ENCODE peak calls at places on chromosomes 4 and X, in nine cellular contexts. One of them, this sample, is unnamed.

GRCh38 chr4:41935652-41936021 is 408 bp downstream of the TMEM33 start:
- DNase-seq in IMR-90: peak; percentile 10
- DNase-seq in fibroblast of the aortic adventitia: no peak
- DNase-seq in neural progenitor cell: no peak
- DNase-seq in neural crest cell: no peak
- DNase-seq in gastrocnemius medialis: no peak
- DNase-seq in adrenal gland: peak; percentile 36
- DNase-seq in glutamatergic neuron: no peak
- DNase-seq in OCI-LY7: peak; percentile 28
- DNase-seq in this sample: no peak

GRCh38 chr4:156615066-156615514 is 356.5 kb downstream of the PDGFC start:
- DNase-seq in neural crest cell: no peak
- DNase-seq in glutamatergic neuron: no peak
- DNase-seq in adrenal gland: no peak
- DNase-seq in neural progenitor cell: no peak
- DNase-seq in gastrocnemius medialis: no peak
- DNase-seq in OCI-LY7: no peak
- DNase-seq in IMR-90: peak; percentile 92
- DNase-seq in fibroblast of the aortic adventitia: peak; percentile 95
- DNase-seq in this sample: no peak

GRCh38 chr4:82031386-82031785 is 342.4 kb downstream of the HNRNPD start:
- DNase-seq in IMR-90: no peak
- DNase-seq in fibroblast of the aortic adventitia: no peak
- DNase-seq in neural crest cell: no peak
- DNase-seq in adrenal gland: no peak
- DNase-seq in gastrocnemius medialis: no peak
- DNase-seq in neural progenitor cell: no peak
- DNase-seq in glutamatergic neuron: peak; percentile 25
- DNase-seq in OCI-LY7: no peak
- DNase-seq in this sample: no peak

GRCh38 chrX:9355739-9356138 is 109.1 kb upstream of the TBL1X start:
- DNase-seq in adrenal gland: no peak
- DNase-seq in neural progenitor cell: no peak
- DNase-seq in IMR-90: no peak
- DNase-seq in fibroblast of the aortic adventitia: no peak
- DNase-seq in neural crest cell: no peak
- DNase-seq in OCI-LY7: no peak
- DNase-seq in glutamatergic neuron: no peak
- DNase-seq in gastrocnemius medialis: no peak
- DNase-seq in this sample: no peak

GRCh38 chr4:165721815-165722214 is 151.2 kb upstream of the TLL1 start:
- DNase-seq in IMR-90: no peak
- DNase-seq in fibroblast of the aortic adventitia: no peak
- DNase-seq in adrenal gland: no peak
- DNase-seq in glutamatergic neuron: no peak
- DNase-seq in gastrocnemius medialis: no peak
- DNase-seq in OCI-LY7: no peak
- DNase-seq in neural progenitor cell: no peak
- DNase-seq in neural crest cell: no peak
- DNase-seq in this sample: no peak

GRCh38 chrX:72280210-72280882 is 3.3 kb upstream of the RPS4X start:
- DNase-seq in neural crest cell: no peak
- DNase-seq in glutamatergic neuron: no peak
- DNase-seq in OCI-LY7: no peak
- DNase-seq in fibroblast of the aortic adventitia: no peak
- DNase-seq in IMR-90: peak; percentile 38
- DNase-seq in gastrocnemius medialis: no peak
- DNase-seq in adrenal gland: no peak
- DNase-seq in neural progenitor cell: no peak
- DNase-seq in this sample: no peak

GRCh38 chr4:112731715-112732114 is 94.8 kb downstream of the LARP7 start:
- DNase-seq in adrenal gland: no peak
- DNase-seq in OCI-LY7: no peak
- DNase-seq in fibroblast of the aortic adventitia: no peak
- DNase-seq in neural crest cell: no peak
- DNase-seq in neural progenitor cell: no peak
- DNase-seq in glutamatergic neuron: no peak
- DNase-seq in gastrocnemius medialis: no peak
- DNase-seq in IMR-90: no peak
- DNase-seq in this sample: no peak

GRCh38 chrX:131397891-131398290 is 108.8 kb upstream of the IGSF1 start:
- DNase-seq in fibroblast of the aortic adventitia: no peak
- DNase-seq in OCI-LY7: peak; percentile 32
- DNase-seq in neural crest cell: no peak
- DNase-seq in adrenal gland: no peak
- DNase-seq in gastrocnemius medialis: no peak
- DNase-seq in glutamatergic neuron: no peak
- DNase-seq in neural progenitor cell: no peak
- DNase-seq in IMR-90: no peak
- DNase-seq in this sample: no peak

GRCh38 chrX:120251471-120252011 is 929 bp downstream of the ZBTB33 start:
- DNase-seq in fibroblast of the aortic adventitia: peak; percentile 32
- DNase-seq in adrenal gland: peak; percentile 37
- DNase-seq in IMR-90: peak; percentile 18
- DNase-seq in OCI-LY7: peak; percentile 58
- DNase-seq in gastrocnemius medialis: no peak
- DNase-seq in neural crest cell: peak; percentile 4
- DNase-seq in glutamatergic neuron: peak; percentile 16
- DNase-seq in neural progenitor cell: peak; percentile 30
- DNase-seq in this sample: peak; percentile 8

GRCh38 chr4:1612278-1613098 is 71.6 kb downstream of the FAM53A start:
- DNase-seq in gastrocnemius medialis: no peak
- DNase-seq in OCI-LY7: no peak
- DNase-seq in glutamatergic neuron: peak; percentile 10
- DNase-seq in fibroblast of the aortic adventitia: no peak
- DNase-seq in neural crest cell: no peak
- DNase-seq in IMR-90: no peak
- DNase-seq in adrenal gland: no peak
- DNase-seq in neural progenitor cell: no peak
- DNase-seq in this sample: no peak

GRCh38 chrX:78710146-78710545 is 37.4 kb upstream of the LPAR4 start:
- DNase-seq in OCI-LY7: no peak
- DNase-seq in gastrocnemius medialis: no peak
- DNase-seq in neural crest cell: no peak
- DNase-seq in IMR-90: peak; percentile 16
- DNase-seq in fibroblast of the aortic adventitia: peak; percentile 39
- DNase-seq in glutamatergic neuron: no peak
- DNase-seq in neural progenitor cell: no peak
- DNase-seq in adrenal gland: no peak
- DNase-seq in this sample: no peak

GRCh38 chr4:74874785-74875367 is 58.0 kb upstream of the PARM1 start:
- DNase-seq in neural crest cell: peak; percentile 3
- DNase-seq in neural progenitor cell: peak; percentile 87
- DNase-seq in IMR-90: peak; percentile 84
- DNase-seq in OCI-LY7: peak; percentile 77
- DNase-seq in fibroblast of the aortic adventitia: peak; percentile 87
- DNase-seq in gastrocnemius medialis: peak; percentile 8
- DNase-seq in adrenal gland: peak; percentile 29
- DNase-seq in glutamatergic neuron: no peak
- DNase-seq in this sample: no peak

GRCh38 chr4:57442834-57443291 is 332.7 kb upstream of the IGFBP7 start:
- DNase-seq in glutamatergic neuron: peak; percentile 74
- DNase-seq in gastrocnemius medialis: no peak
- DNase-seq in neural crest cell: peak; percentile 55
- DNase-seq in IMR-90: peak; percentile 13
- DNase-seq in adrenal gland: peak; percentile 22
- DNase-seq in OCI-LY7: peak; percentile 30
- DNase-seq in fibroblast of the aortic adventitia: peak; percentile 36
- DNase-seq in neural progenitor cell: peak; percentile 73
- DNase-seq in this sample: peak; percentile 59

DNA sequence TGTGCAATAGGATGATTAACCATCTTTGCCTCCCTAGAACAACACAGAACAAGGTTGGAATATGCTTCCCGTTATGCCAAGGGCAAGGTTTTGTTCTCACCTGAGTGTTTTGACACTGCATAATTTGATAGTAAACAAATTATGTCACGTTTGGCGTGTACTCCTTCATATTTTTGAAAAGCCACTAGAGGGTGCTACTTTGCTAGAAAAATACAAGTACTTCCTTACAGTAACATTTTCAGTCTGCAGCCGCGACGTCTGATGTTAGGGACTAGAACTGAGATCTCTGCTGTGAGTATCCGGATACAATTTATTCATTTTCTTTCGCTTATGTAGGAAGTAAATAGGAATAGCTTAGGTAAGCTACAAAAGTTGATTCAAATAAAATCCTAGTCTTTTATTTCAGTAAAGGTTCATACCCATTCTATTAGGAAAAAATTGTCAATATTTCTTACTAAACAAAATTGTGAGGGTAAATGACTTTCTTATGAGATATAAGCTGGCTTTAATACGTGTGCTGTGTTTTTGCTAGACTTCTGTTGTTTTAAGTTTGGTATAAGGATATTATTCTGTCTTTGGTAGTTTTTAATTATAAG is 181.1 kb upstream of the WDFY3 start:
- DNase-seq in gastrocnemius medialis: peak; percentile 32
- DNase-seq in OCI-LY7: peak; percentile 61
- DNase-seq in fibroblast of the aortic adventitia: peak; percentile 79
- DNase-seq in neural progenitor cell: peak; percentile 69
- DNase-seq in glutamatergic neuron: peak; percentile 24
- DNase-seq in IMR-90: peak; percentile 54
- DNase-seq in adrenal gland: peak; percentile 46
- DNase-seq in neural crest cell: peak; percentile 10
- DNase-seq in this sample: peak; percentile 57
- TF ChIP-seq CTCF in gastrocnemius medialis: peak; percentile 31
- TF ChIP-seq CTCF in OCI-LY7: peak; percentile 82
- TF ChIP-seq CTCF in fibroblast of the aortic adventitia: peak; percentile 53
- TF ChIP-seq CTCF in neural progenitor cell: peak; percentile 75
- TF ChIP-seq CTCF in glutamatergic neuron: peak; percentile 74
- TF ChIP-seq CTCF in IMR-90: peak; percentile 57
- TF ChIP-seq CTCF in adrenal gland: peak; percentile 75
- TF ChIP-seq CTCF in neural crest cell: peak; percentile 81
- TF ChIP-seq CTCF in this sample: peak; percentile 53

DNA sequence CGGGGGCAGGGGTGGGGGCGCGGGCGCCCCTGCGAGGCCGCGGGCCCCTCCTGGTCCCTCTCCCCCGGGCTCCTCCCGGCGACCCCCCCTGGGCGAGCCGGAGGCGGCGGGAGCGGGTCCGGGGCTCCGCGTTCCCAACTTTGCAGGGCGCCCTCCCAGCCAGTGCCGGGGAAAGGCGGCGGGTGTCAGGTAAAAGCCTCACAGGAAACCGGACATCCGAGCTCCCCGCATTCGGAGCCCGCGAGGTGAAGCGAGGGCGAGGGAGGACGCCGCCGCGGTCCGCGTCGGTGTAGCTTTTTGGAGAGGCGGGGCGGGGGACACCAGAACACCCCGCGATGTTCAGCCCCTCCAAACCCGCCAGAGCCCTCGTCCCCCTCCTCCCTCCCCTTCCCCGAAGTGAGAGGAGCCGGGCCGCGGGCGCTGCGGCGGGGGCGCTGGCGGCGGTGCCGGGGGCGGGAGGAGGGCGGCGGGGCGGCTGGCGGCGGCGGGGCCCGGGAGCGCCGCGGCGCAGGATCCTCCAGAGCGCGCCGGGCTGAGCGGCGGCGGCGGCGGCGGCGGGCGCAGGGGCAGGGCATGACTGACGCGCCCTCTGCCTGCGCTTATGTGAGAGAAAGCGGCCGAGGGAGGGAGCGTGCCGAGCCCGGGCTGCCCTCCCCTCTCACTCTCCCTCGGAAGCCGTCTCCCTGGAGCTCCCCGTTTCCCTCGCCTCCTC is at the start of gene VEGFC:
- DNase-seq in glutamatergic neuron: peak; percentile 79
- DNase-seq in neural crest cell: peak; percentile 44
- DNase-seq in OCI-LY7: no peak
- DNase-seq in neural progenitor cell: peak; percentile 89
- DNase-seq in IMR-90: peak; percentile 73
- DNase-seq in gastrocnemius medialis: peak; percentile 9
- DNase-seq in adrenal gland: peak; percentile 75
- DNase-seq in fibroblast of the aortic adventitia: peak; percentile 70
- DNase-seq in this sample: no peak
- TF ChIP-seq CTCF in glutamatergic neuron: no peak
- TF ChIP-seq CTCF in neural crest cell: peak; percentile 21
- TF ChIP-seq CTCF in OCI-LY7: no peak
- TF ChIP-seq CTCF in neural progenitor cell: peak; percentile 9
- TF ChIP-seq CTCF in IMR-90: peak; percentile 18
- TF ChIP-seq CTCF in gastrocnemius medialis: no peak
- TF ChIP-seq CTCF in adrenal gland: peak; percentile 23
- TF ChIP-seq CTCF in fibroblast of the aortic adventitia: no peak
- TF ChIP-seq CTCF in this sample: no peak

GRCh38 chrX:20144491-20144890 is 2.9 kb upstream of the EIF1AX start:
- DNase-seq in OCI-LY7: peak; percentile 6
- DNase-seq in neural crest cell: no peak
- DNase-seq in adrenal gland: no peak
- DNase-seq in IMR-90: peak; percentile 82
- DNase-seq in glutamatergic neuron: no peak
- DNase-seq in neural progenitor cell: no peak
- DNase-seq in gastrocnemius medialis: no peak
- DNase-seq in fibroblast of the aortic adventitia: no peak
- DNase-seq in this sample: no peak

GRCh38 chrX:20140410-20140809 is 1.2 kb downstream of the EIF1AX start:
- DNase-seq in gastrocnemius medialis: no peak
- DNase-seq in neural crest cell: no peak
- DNase-seq in IMR-90: no peak
- DNase-seq in fibroblast of the aortic adventitia: no peak
- DNase-seq in adrenal gland: no peak
- DNase-seq in glutamatergic neuron: no peak
- DNase-seq in neural progenitor cell: no peak
- DNase-seq in OCI-LY7: peak; percentile 26
- DNase-seq in this sample: no peak

GRCh38 chrX:20141281-20142220 is at the start of gene EIF1AX:
- DNase-seq in gastrocnemius medialis: peak; percentile 94
- DNase-seq in fibroblast of the aortic adventitia: peak; percentile 99
- DNase-seq in glutamatergic neuron: peak; percentile 92
- DNase-seq in neural progenitor cell: peak; percentile 96
- DNase-seq in adrenal gland: peak; percentile 100
- DNase-seq in neural crest cell: peak; percentile 81
- DNase-seq in IMR-90: peak; percentile 99
- DNase-seq in OCI-LY7: peak; percentile 95
- DNase-seq in this sample: peak; percentile 93

GRCh38 chrX:20143539-20143938 is 1.9 kb upstream of the EIF1AX start:
- DNase-seq in gastrocnemius medialis: no peak
- DNase-seq in glutamatergic neuron: no peak
- DNase-seq in neural progenitor cell: no peak
- DNase-seq in neural crest cell: no peak
- DNase-seq in OCI-LY7: no peak
- DNase-seq in IMR-90: no peak
- DNase-seq in adrenal gland: no peak
- DNase-seq in fibroblast of the aortic adventitia: no peak
- DNase-seq in this sample: no peak

DNA sequence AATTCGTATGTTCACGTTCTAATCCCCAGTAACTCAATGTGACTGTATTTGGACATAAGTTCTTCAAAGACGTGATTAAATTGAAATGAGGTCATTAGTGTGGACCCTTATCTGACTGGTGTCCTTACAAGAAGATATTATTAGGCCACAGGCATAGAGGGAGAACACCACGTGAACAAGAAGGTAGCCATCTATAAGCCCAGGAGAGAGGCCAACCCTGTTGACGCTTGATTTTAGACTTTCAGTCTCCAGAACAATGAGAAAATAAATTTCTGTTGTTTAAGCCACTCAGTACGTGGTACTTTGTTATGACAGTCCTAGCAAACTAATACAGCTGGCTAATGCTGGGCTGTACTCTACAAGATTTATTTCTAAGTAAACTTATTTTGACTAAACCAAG is 1.5 kb upstream of the EIF1AX start:
- DNase-seq in IMR-90: no peak
- DNase-seq in fibroblast of the aortic adventitia: no peak
- DNase-seq in adrenal gland: no peak
- DNase-seq in gastrocnemius medialis: no peak
- DNase-seq in neural progenitor cell: no peak
- DNase-seq in OCI-LY7: no peak
- DNase-seq in neural crest cell: no peak
- DNase-seq in glutamatergic neuron: no peak
- DNase-seq in this sample: no peak
- TF ChIP-seq CTCF in IMR-90: no peak
- TF ChIP-seq CTCF in fibroblast of the aortic adventitia: no peak
- TF ChIP-seq CTCF in adrenal gland: no peak
- TF ChIP-seq CTCF in gastrocnemius medialis: no peak
- TF ChIP-seq CTCF in neural progenitor cell: no peak
- TF ChIP-seq CTCF in OCI-LY7: no peak
- TF ChIP-seq CTCF in neural crest cell: no peak
- TF ChIP-seq CTCF in glutamatergic neuron: no peak
- TF ChIP-seq CTCF in this sample: no peak

GRCh38 chrX:101803451-101803850 is 128.4 kb downstream of the ZMAT1 start:
- DNase-seq in adrenal gland: no peak
- DNase-seq in gastrocnemius medialis: no peak
- DNase-seq in fibroblast of the aortic adventitia: peak; percentile 21
- DNase-seq in IMR-90: peak; percentile 19
- DNase-seq in OCI-LY7: no peak
- DNase-seq in neural progenitor cell: peak; percentile 4
- DNase-seq in glutamatergic neuron: no peak
- DNase-seq in neural crest cell: peak; percentile 16
- DNase-seq in this sample: no peak
- TF ChIP-seq CTCF in adrenal gland: peak; percentile 53
- TF ChIP-seq CTCF in gastrocnemius medialis: no peak
- TF ChIP-seq CTCF in fibroblast of the aortic adventitia: peak; percentile 51
- TF ChIP-seq CTCF in IMR-90: peak; percentile 51
- TF ChIP-seq CTCF in OCI-LY7: peak; percentile 63
- TF ChIP-seq CTCF in neural progenitor cell: peak; percentile 58
- TF ChIP-seq CTCF in glutamatergic neuron: peak; percentile 21
- TF ChIP-seq CTCF in neural crest cell: peak; percentile 64
- TF ChIP-seq CTCF in this sample: peak; percentile 49

This sample was measured in tibial nerve.